ENCODE peak calls at places on chromosome 7, in six cellular contexts. N is neuronal stem cell, A is H9, L is IMR-90, X is mesenchymal stem cell, T is trophoblast cell. J is an unnamed sample.

GRCh38 chr7:28364082-28364481 is 48.2 kb upstream of the CREB5 start:
- DNase-seq in N (no peak), A (no peak), L (no peak), X (no peak), T (no peak), J (no peak)

GRCh38 chr7:85730016-85730415 is 543.2 kb upstream of the SEMA3D start:
- DNase-seq in N (no peak), A (no peak), L (no peak), X (no peak), T (no peak), J (no peak)

GRCh38 chr7:158827411-158828342 is 1.6 kb downstream of the ESYT2 start:
- DNase-seq in N (no peak), A (no peak), L (peak; percentile 40), X (peak; percentile 64), T (peak; percentile 21), J (no peak)

GRCh38 chr7:2510909-2511768 is 8.4 kb upstream of the LFNG start:
- DNase-seq in N (no peak), A (no peak), L (no peak), X (no peak), T (no peak), J (no peak)

GRCh38 chr7:84009051-84009450 is 185.5 kb downstream of the SEMA3A start:
- DNase-seq in N (no peak), A (no peak), L (peak; percentile 68), X (no peak), T (no peak), J (no peak)

GRCh38 chr7:143048827-143049226 is 3.3 kb upstream of the OR6V1 start:
- DNase-seq in N (no peak), A (no peak), L (no peak), X (no peak), T (no peak), J (no peak)

GRCh38 chr7:82376739-82377138 is 66.8 kb downstream of the CACNA2D1 start:
- DNase-seq in N (no peak), A (no peak), L (no peak), X (no peak), T (no peak), J (no peak)

GRCh38 chr7:95011156-95011928 is 103.9 kb downstream of the PPP1R9A start:
- DNase-seq in N (no peak), A (no peak), L (peak; percentile 21), X (peak; percentile 21), T (peak; percentile 13), J (no peak)

GRCh38 chr7:128954830-128955797 is 17.4 kb downstream of the IRF5 start:
- DNase-seq in N (no peak), A (no peak), L (peak; percentile 80), X (no peak), T (no peak), J (no peak)

GRCh38 chr7:66082083-66082482 is 6.5 kb downstream of the ASL start:
- DNase-seq in N (no peak), A (no peak), L (no peak), X (no peak), T (no peak), J (no peak)

GRCh38 chr7:123570390-123571182 is 13.0 kb upstream of the NDUFA5 start:
- DNase-seq in N (no peak), A (no peak), L (no peak), X (no peak), T (peak; percentile 54), J (no peak)

GRCh38 chr7:103691291-103691690 is 245.3 kb upstream of the SLC26A5 start:
- DNase-seq in N (no peak), A (no peak), L (no peak), X (no peak), T (no peak), J (no peak)

GRCh38 chr7:106329971-106330733 is 45.4 kb upstream of the NAMPT start:
- DNase-seq in N (no peak), A (no peak), L (peak; percentile 79), X (peak; percentile 73), T (no peak), J (no peak)

GRCh38 chr7:11212080-11212711 is 238.5 kb downstream of the PHF14 start:
- DNase-seq in N (peak; percentile 61), A (peak; percentile 41), L (peak; percentile 66), X (peak; percentile 85), T (peak; percentile 27), J (no peak)

GRCh38 chr7:73397936-73398335 is 35.6 kb upstream of the FZD9 start:
- DNase-seq in N (peak; percentile 9), A (no peak), L (no peak), X (no peak), T (no peak), J (peak; percentile 59)

GRCh38 chr7:7099584-7100014 is 82.7 kb upstream of the C1GALT1 start:
- DNase-seq in N (peak; percentile 88), A (peak; percentile 97), L (peak; percentile 83), X (peak; percentile 95), T (peak; percentile 92), J (peak; percentile 75)

GRCh38 chr7:137715546-137715945 is 131.2 kb downstream of the DGKI start:
- DNase-seq in N (no peak), A (no peak), L (peak; percentile 36), X (no peak), T (no peak), J (no peak)

GRCh38 chr7:99835189-99835588 is 7.4 kb downstream of the CYP3A43 start:
- DNase-seq in N (no peak), A (no peak), L (no peak), X (no peak), T (no peak), J (no peak)

GRCh38 chr7:115879171-115879570 is 151.4 kb downstream of the TFEC start:
- DNase-seq in N (no peak), A (no peak), L (no peak), X (no peak), T (peak; percentile 62), J (no peak)

GRCh38 chr7:2717293-2717904 is 29.4 kb downstream of the AMZ1 start:
- DNase-seq in N (no peak), A (no peak), L (peak; percentile 62), X (peak; percentile 86), T (no peak), J (no peak)

GRCh38 chr7:3217166-3217565 is 83.9 kb upstream of the SDK1 start:
- DNase-seq in N (no peak), A (no peak), L (peak; percentile 61), X (no peak), T (peak; percentile 30), J (no peak)

GRCh38 chr7:29194206-29194593 is 375 bp upstream of the CHN2 start:
- DNase-seq in N (no peak), A (peak; percentile 43), L (no peak), X (peak; percentile 9), T (no peak), J (no peak)

GRCh38 chr7:8536431-8536830 is 103.0 kb downstream of the NXPH1 start:
- DNase-seq in N (no peak), A (no peak), L (no peak), X (no peak), T (no peak), J (no peak)

GRCh38 chr7:92697414-92697813 is 107.2 kb upstream of the FAM133B start:
- DNase-seq in N (no peak), A (no peak), L (no peak), X (no peak), T (no peak), J (no peak)

GRCh38 chr7:2000153-2000687 is 232.5 kb downstream of the MAD1L1 start:
- DNase-seq in N (no peak), A (no peak), L (no peak), X (no peak), T (no peak), J (no peak)

GRCh38 chr7:76337147-76337546 is 21.6 kb downstream of the YWHAG start:
- DNase-seq in N (no peak), A (no peak), L (no peak), X (no peak), T (no peak), J (no peak)
- H4K91ac ChIP-seq in N (no peak overlapping the region), A (no peak overlapping the region), L (no peak overlapping the region), X (no peak overlapping the region), T (no peak overlapping the region), J (no peak overlapping the region)

GRCh38 chr7:69837387-69838068 is 239.3 kb downstream of the AUTS2 start:
- DNase-seq in N (peak; percentile 42), A (peak; percentile 77), L (no peak), X (no peak), T (no peak), J (no peak)

GRCh38 chr7:69839782-69840181 is 241.5 kb downstream of the AUTS2 start:
- DNase-seq in N (no peak), A (no peak), L (no peak), X (no peak), T (no peak), J (no peak)

GRCh38 chr7:69843653-69844052 is 245.4 kb downstream of the AUTS2 start:
- DNase-seq in N (no peak), A (no peak), L (no peak), X (no peak), T (no peak), J (no peak)

GRCh38 chr7:69844264-69844868 is 246.1 kb downstream of the AUTS2 start:
- DNase-seq in N (no peak), A (no peak), L (no peak), X (no peak), T (no peak), J (no peak)

DNA sequence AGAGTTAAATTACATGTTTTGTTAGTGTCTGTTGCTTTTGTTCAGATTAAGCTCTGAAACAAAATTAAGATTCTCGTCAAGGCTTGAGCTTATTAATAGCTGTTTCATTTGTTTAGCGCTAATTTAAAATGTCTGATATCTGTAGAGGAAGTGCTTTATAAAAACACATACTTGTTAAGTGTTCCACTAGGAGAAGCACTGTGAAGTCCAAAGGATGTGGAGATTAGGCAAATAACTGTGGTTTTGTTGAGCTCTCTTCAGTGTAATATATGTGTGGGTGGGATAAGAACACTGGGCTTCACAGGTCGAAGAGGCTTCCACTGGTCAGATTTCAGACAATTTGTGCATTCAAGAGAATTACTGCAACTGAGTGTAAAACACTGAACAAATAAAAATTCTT is 242.0 kb downstream of the AUTS2 start:
- DNase-seq in N (no peak), A (no peak), L (no peak), X (no peak), T (no peak), J (no peak)
- H3K4me1 ChIP-seq in N (peaks cover 33% of the 10 kb centered on the region), A (peaks cover 8% of the 10 kb centered on the region), L (no peaks in the 10 kb centered on the region), X (peaks cover 4% of the 10 kb centered on the region), T (peaks cover 11% of the 10 kb centered on the region), J (peaks cover 9% of the 10 kb centered on the region)

GRCh38 chr7:77422500-77422899 is 6.4 kb upstream of the GSAP start:
- DNase-seq in N (no peak), A (no peak), L (no peak), X (no peak), T (no peak), J (no peak)
- H4K91ac ChIP-seq in N (no peak overlapping the region), A (no peak overlapping the region), L (no peak overlapping the region), X (no peak overlapping the region), T (no peak overlapping the region), J (no peak overlapping the region)

GRCh38 chr7:105268056-105268455 is 120.7 kb downstream of the SRPK2 start:
- DNase-seq in N (no peak), A (no peak), L (peak; percentile 87), X (peak; percentile 77), T (peak; percentile 58), J (no peak)

GRCh38 chr7:105267244-105267643 is 121.5 kb downstream of the SRPK2 start:
- DNase-seq in N (no peak), A (no peak), L (peak; percentile 46), X (no peak), T (no peak), J (no peak)

GRCh38 chr7:105261689-105262088 is 127.0 kb downstream of the SRPK2 start:
- DNase-seq in N (no peak), A (no peak), L (peak; percentile 35), X (peak; percentile 37), T (no peak), J (no peak)

GRCh38 chr7:105268511-105269392 is 120.0 kb downstream of the SRPK2 start:
- DNase-seq in N (no peak), A (no peak), L (peak; percentile 71), X (peak; percentile 79), T (no peak), J (no peak)

GRCh38 chr7:105264707-105265106 is 124.0 kb downstream of the SRPK2 start:
- DNase-seq in N (no peak), A (no peak), L (no peak), X (no peak), T (no peak), J (no peak)
- H3K4me1 ChIP-seq in N (peaks cover 13% of the 10 kb centered on the region), A (peaks cover 8% of the 10 kb centered on the region), L (peaks cover 8% of the 10 kb centered on the region), X (no peaks in the 10 kb centered on the region), T (no peaks in the 10 kb centered on the region), J (peaks cover 2% of the 10 kb centered on the region)

J was measured in H1.